ENCODE peak calls at places on chromosomes 1 and 21, in eight cellular contexts. N is T-helper 2 cell; G is putamen; C is HuH-7.5; R is MCF 10A; I is stimulated activated CD8-positive, alpha-beta memory T cell treated with anti-CD3 and anti-CD28 coated beads, Interleukin-15, amount 100 ng/mL, for 4 hours; O is kidney tubule cell; F is activated CD8-positive, alpha-beta memory T cell treated with anti-CD3 and anti-CD28 coated beads for 48 hours. K is an unnamed sample.
A peak's percentile ranks its signal among the peaks of the same experiment; 100 is the strongest.

GRCh38 chr1:181898773-181899172 is 162.7 kb downstream of the ZNF648 start:
- DNase-seq in N (no peak), G (peak; percentile 68), C (no peak), R (no peak), I (no peak), O (no peak), F (no peak), K (no peak)

GRCh38 chr1:115748396-115749130 is 20.0 kb downstream of the CASQ2 start:
- DNase-seq in N (peak; percentile 15), G (no peak), C (no peak), R (peak; percentile 9), I (no peak), O (peak; percentile 68), F (no peak), K (no peak)

GRCh38 chr1:58722967-58723366 is 23.1 kb upstream of the MYSM1 start:
- DNase-seq in N (peak; percentile 28), G (no peak), C (no peak), R (no peak), I (no peak), O (no peak), F (no peak), K (no peak)

GRCh38 chr21:45982256-45982757 is 737 bp downstream of the COL6A1 start:
- DNase-seq in N (no peak), G (no peak), C (no peak), R (no peak), I (no peak), O (no peak), F (no peak), K (no peak)

GRCh38 chr1:156140879-156141707 is 12.3 kb upstream of the SEMA4A start:
- DNase-seq in N (no peak), G (no peak), C (peak; percentile 70), R (no peak), I (no peak), O (no peak), F (no peak), K (peak; percentile 98)

GRCh38 chr1:40508375-40509341 is at the start of gene EXO5:
- DNase-seq in N (peak; percentile 91), G (peak; percentile 77), C (peak; percentile 55), R (peak; percentile 51), I (peak; percentile 74), O (peak; percentile 79), F (peak; percentile 62), K (no peak)

GRCh38 chr1:31733389-31734219 is 29.8 kb upstream of the COL16A1 start:
- DNase-seq in N (no peak), G (no peak), C (no peak), R (no peak), I (no peak), O (no peak), F (no peak), K (no peak)

GRCh38 chr1:198318092-198318491 is 161.3 kb downstream of the NEK7 start:
- DNase-seq in N (no peak), G (no peak), C (no peak), R (no peak), I (no peak), O (no peak), F (no peak), K (no peak)

GRCh38 chr1:190474587-190475305 is 2.9 kb downstream of the BRINP3 start:
- DNase-seq in N (no peak), G (no peak), C (no peak), R (no peak), I (no peak), O (no peak), F (no peak), K (no peak)

GRCh38 chr1:52636701-52637695 is 4.0 kb downstream of the SHISAL2A start:
- DNase-seq in N (peak; percentile 89), G (no peak), C (no peak), R (peak; percentile 27), I (peak; percentile 45), O (peak; percentile 47), F (peak; percentile 47), K (no peak)

GRCh38 chr1:15616704-15617172 is 520 bp upstream of the DDI2 start:
- DNase-seq in N (no peak), G (no peak), C (no peak), R (no peak), I (no peak), O (no peak), F (no peak), K (no peak)

GRCh38 chr1:232456720-232457119 is 173.2 kb downstream of the SIPA1L2 start:
- DNase-seq in N (no peak), G (no peak), C (no peak), R (no peak), I (no peak), O (no peak), F (no peak), K (no peak)

GRCh38 chr1:17010601-17011438 is 908 bp downstream of the ATP13A2 start:
- DNase-seq in N (peak; percentile 16), G (peak; percentile 14), C (peak; percentile 30), R (peak; percentile 61), I (no peak), O (peak; percentile 56), F (no peak), K (no peak)

GRCh38 chr1:993379-993995 is 6.4 kb downstream of the HES4 start:
- DNase-seq in N (no peak), G (no peak), C (no peak), R (no peak), I (no peak), O (no peak), F (no peak), K (no peak)

GRCh38 chr1:151314137-151314875 is 12.9 kb downstream of the PI4KB start:
- DNase-seq in N (no peak), G (peak; percentile 94), C (no peak), R (peak; percentile 78), I (no peak), O (peak; percentile 55), F (no peak), K (no peak)

GRCh38 chr1:76759950-76760349 is 107.3 kb upstream of the ST6GALNAC5 start:
- DNase-seq in N (no peak), G (no peak), C (no peak), R (peak; percentile 83), I (no peak), O (peak; percentile 96), F (no peak), K (no peak)

GRCh38 chr1:94949681-94950661 is 23.1 kb upstream of the CNN3 start:
- DNase-seq in N (no peak), G (no peak), C (no peak), R (no peak), I (no peak), O (no peak), F (no peak), K (no peak)

GRCh38 chr1:1216770-1217620 is 3.0 kb upstream of the TNFRSF4 start:
- DNase-seq in N (peak; percentile 90), G (no peak), C (no peak), R (no peak), I (no peak), O (no peak), F (no peak), K (no peak)

GRCh38 chr1:5375437-5375836 is 616.8 kb downstream of the NPHP4 start:
- DNase-seq in N (no peak), G (no peak), C (no peak), R (no peak), I (no peak), O (no peak), F (no peak), K (no peak)

GRCh38 chr1:20935717-20936116 is 148.6 kb upstream of the HP1BP3 start:
- DNase-seq in N (no peak), G (no peak), C (no peak), R (no peak), I (no peak), O (no peak), F (no peak), K (no peak)

GRCh38 chr21:41947596-41948403 is 6.0 kb downstream of the C2CD2 start:
- DNase-seq in N (no peak), G (peak; percentile 86), C (no peak), R (peak; percentile 73), I (no peak), O (peak; percentile 34), F (no peak), K (no peak)

GRCh38 chr1:159161719-159162026 is 9.7 kb upstream of the CADM3 start:
- DNase-seq in N (no peak), G (no peak), C (no peak), R (no peak), I (no peak), O (no peak), F (no peak), K (no peak)

GRCh38 chr1:84665703-84666317 is 24.5 kb downstream of the SSX2IP start:
- DNase-seq in N (no peak), G (no peak), C (no peak), R (peak; percentile 11), I (no peak), O (no peak), F (no peak), K (no peak)

GRCh38 chr1:27773732-27774445 is 870 bp downstream of the STX12 start:
- DNase-seq in N (peak; percentile 46), G (peak; percentile 14), C (no peak), R (peak; percentile 31), I (no peak), O (peak; percentile 42), F (no peak), K (no peak)

GRCh38 chr1:236494586-236495207 is 29.1 kb upstream of the LGALS8 start:
- DNase-seq in N (no peak), G (no peak), C (no peak), R (peak; percentile 30), I (no peak), O (no peak), F (no peak), K (no peak)

GRCh38 chr1:246609632-246610031 is 43.4 kb downstream of the CNST start:
- DNase-seq in N (no peak), G (no peak), C (no peak), R (peak; percentile 32), I (no peak), O (no peak), F (no peak), K (no peak)

GRCh38 chr1:163528710-163529348 is 207.1 kb downstream of the NUF2 start:
- DNase-seq in N (peak; percentile 12), G (no peak), C (no peak), R (peak; percentile 62), I (no peak), O (peak; percentile 36), F (no peak), K (no peak)

GRCh38 chr1:168089979-168090337 is 46.8 kb downstream of the GPR161 start:
- DNase-seq in N (no peak), G (no peak), C (no peak), R (no peak), I (no peak), O (no peak), F (no peak), K (no peak)

GRCh38 chr1:17826165-17826488 is 71.0 kb downstream of the ACTL8 start:
- DNase-seq in N (no peak), G (no peak), C (peak; percentile 49), R (peak; percentile 23), I (no peak), O (peak; percentile 38), F (no peak), K (peak; percentile 90)

GRCh38 chr1:212699104-212699838 is 369 bp downstream of the BATF3 start:
- DNase-seq in N (peak; percentile 79), G (no peak), C (peak; percentile 42), R (peak; percentile 59), I (peak; percentile 36), O (peak; percentile 53), F (peak; percentile 48), K (peak; percentile 84)

GRCh38 chr21:43950481-43950880 is 61.6 kb upstream of the TRAPPC10 start:
- DNase-seq in N (no peak), G (no peak), C (no peak), R (no peak), I (no peak), O (no peak), F (no peak), K (no peak)

GRCh38 chr21:32457360-32457840 is 44.9 kb downstream of the EVA1C start:
- DNase-seq in N (no peak), G (no peak), C (no peak), R (peak; percentile 60), I (no peak), O (peak; percentile 70), F (no peak), K (no peak)

GRCh38 chr1:213790565-213790964 is 197.2 kb upstream of the PROX1 start:
- DNase-seq in N (no peak), G (no peak), C (no peak), R (no peak), I (no peak), O (peak; percentile 54), F (no peak), K (no peak)

GRCh38 chr1:36805979-36806640 is 228.2 kb downstream of the GRIK3 start:
- DNase-seq in N (no peak), G (no peak), C (no peak), R (no peak), I (no peak), O (no peak), F (no peak), K (no peak)

K was measured in H1.